ENCODE peak calls at places on chromosomes 6 and 20, in four cellular contexts. One of them, this sample, is unnamed.

GRCh38 chr6:77844822-77845221 is 192.0 kb downstream of the MEI4 start:
- DNase-seq in A549: no peak
- DNase-seq in testis: no peak
- DNase-seq in thyroid gland: no peak
- DNase-seq in this sample: no peak

GRCh38 chr6:31827286-31828079 is at the start of gene HSPA1B:
- DNase-seq in A549: peak; percentile 96
- DNase-seq in testis: peak; percentile 100
- DNase-seq in thyroid gland: peak; percentile 100
- DNase-seq in this sample: peak; percentile 99

GRCh38 chr6:74075323-74075722 is 379.3 kb downstream of the CD109 start:
- DNase-seq in A549: no peak
- DNase-seq in testis: no peak
- DNase-seq in thyroid gland: peak; percentile 2
- DNase-seq in this sample: peak; percentile 7

GRCh38 chr6:71531006-71531405 is 242.4 kb downstream of the OGFRL1 start:
- DNase-seq in A549: no peak
- DNase-seq in testis: no peak
- DNase-seq in thyroid gland: no peak
- DNase-seq in this sample: no peak

GRCh38 chr6:109678240-109678639 is 12.8 kb downstream of the AK9 start:
- DNase-seq in A549: no peak
- DNase-seq in testis: no peak
- DNase-seq in thyroid gland: no peak
- DNase-seq in this sample: no peak

GRCh38 chr6:147603392-147604081 is 95.0 kb downstream of the SAMD5 start:
- DNase-seq in A549: no peak
- DNase-seq in testis: no peak
- DNase-seq in thyroid gland: no peak
- DNase-seq in this sample: no peak

GRCh38 chr20:20594171-20594530 is 118.3 kb downstream of the RALGAPA2 start:
- DNase-seq in A549: peak; percentile 27
- DNase-seq in testis: no peak
- DNase-seq in thyroid gland: no peak
- DNase-seq in this sample: no peak

GRCh38 chr6:117481926-117482239 is 591 bp upstream of the DCBLD1 start:
- DNase-seq in A549: no peak
- DNase-seq in testis: no peak
- DNase-seq in thyroid gland: peak; percentile 6
- DNase-seq in this sample: no peak

GRCh38 chr6:1312444-1313363 is 806 bp downstream of the FOXQ1 start:
- DNase-seq in A549: no peak
- DNase-seq in testis: peak; percentile 26
- DNase-seq in thyroid gland: peak; percentile 51
- DNase-seq in this sample: peak; percentile 28

GRCh38 chr20:4889446-4889845 is 111.9 kb downstream of the SLC23A2 start:
- DNase-seq in A549: no peak
- DNase-seq in testis: no peak
- DNase-seq in thyroid gland: no peak
- DNase-seq in this sample: no peak

GRCh38 chr6:12034831-12035230 is 22.7 kb downstream of the HIVEP1 start:
- DNase-seq in A549: no peak
- DNase-seq in testis: no peak
- DNase-seq in thyroid gland: no peak
- DNase-seq in this sample: no peak

GRCh38 chr6:24936641-24937317 is 1.0 kb upstream of the RIPOR2 start:
- DNase-seq in A549: no peak
- DNase-seq in testis: no peak
- DNase-seq in thyroid gland: peak; percentile 32
- DNase-seq in this sample: no peak

GRCh38 chr20:1263853-1264252 is 2.2 kb upstream of the SNPH start:
- DNase-seq in A549: no peak
- DNase-seq in testis: no peak
- DNase-seq in thyroid gland: no peak
- DNase-seq in this sample: no peak

GRCh38 chr6:14243617-14244016 is 126.0 kb downstream of the CD83 start:
- DNase-seq in A549: no peak
- DNase-seq in testis: no peak
- DNase-seq in thyroid gland: no peak
- DNase-seq in this sample: no peak

GRCh38 chr20:38173237-38174156 is 8.4 kb upstream of the TGM2 start:
- DNase-seq in A549: peak; percentile 95
- DNase-seq in testis: no peak
- DNase-seq in thyroid gland: no peak
- DNase-seq in this sample: peak; percentile 47

GRCh38 chr6:155276638-155277037 is 12.8 kb downstream of the CLDN20 start:
- DNase-seq in A549: no peak
- DNase-seq in testis: no peak
- DNase-seq in thyroid gland: no peak
- DNase-seq in this sample: no peak

GRCh38 chr6:27605401-27606342 is 132.8 kb upstream of the ZNF184 start:
- DNase-seq in A549: no peak
- DNase-seq in testis: no peak
- DNase-seq in thyroid gland: no peak
- DNase-seq in this sample: no peak

GRCh38 chr20:57175397-57176010 is 90.9 kb downstream of the BMP7 start:
- DNase-seq in A549: no peak
- DNase-seq in testis: no peak
- DNase-seq in thyroid gland: no peak
- DNase-seq in this sample: no peak

GRCh38 chr6:41586564-41586963 is 40.4 kb downstream of the FOXP4 start:
- DNase-seq in A549: no peak
- DNase-seq in testis: no peak
- DNase-seq in thyroid gland: no peak
- DNase-seq in this sample: no peak

GRCh38 chr6:152975204-152975915 is 7.5 kb downstream of the FBXO5 start:
- DNase-seq in A549: no peak
- DNase-seq in testis: no peak
- DNase-seq in thyroid gland: no peak
- DNase-seq in this sample: no peak

GRCh38 chr6:57242505-57242904 is 20.4 kb upstream of the RAB23 start:
- DNase-seq in A549: peak; percentile 15
- DNase-seq in testis: no peak
- DNase-seq in thyroid gland: no peak
- DNase-seq in this sample: no peak

GRCh38 chr20:31918471-31919105 is 33.3 kb downstream of the PDRG1 start:
- DNase-seq in A549: no peak
- DNase-seq in testis: no peak
- DNase-seq in thyroid gland: no peak
- DNase-seq in this sample: no peak

GRCh38 chr6:37513155-37513554 is 13.5 kb upstream of the CCDC167 start:
- DNase-seq in A549: no peak
- DNase-seq in testis: no peak
- DNase-seq in thyroid gland: no peak
- DNase-seq in this sample: no peak

GRCh38 chr6:111591370-111591900 is 14.2 kb downstream of the TRAF3IP2 start:
- DNase-seq in A549: peak; percentile 76
- DNase-seq in testis: no peak
- DNase-seq in thyroid gland: peak; percentile 64
- DNase-seq in this sample: peak; percentile 76

GRCh38 chr6:45084257-45084656 is 243.9 kb upstream of the RUNX2 start:
- DNase-seq in A549: no peak
- DNase-seq in testis: no peak
- DNase-seq in thyroid gland: no peak
- DNase-seq in this sample: no peak

GRCh38 chr6:148335582-148335981 is 7.1 kb upstream of the SASH1 start:
- DNase-seq in A549: peak; percentile 25
- DNase-seq in testis: no peak
- DNase-seq in thyroid gland: no peak
- DNase-seq in this sample: no peak

GRCh38 chr6:130453230-130453629 is 87.4 kb downstream of the TMEM200A start:
- DNase-seq in A549: peak; percentile 0
- DNase-seq in testis: no peak
- DNase-seq in thyroid gland: no peak
- DNase-seq in this sample: no peak

GRCh38 chr6:7236312-7237209 is 76.4 kb downstream of the SSR1 start:
- DNase-seq in A549: no peak
- DNase-seq in testis: no peak
- DNase-seq in thyroid gland: peak; percentile 53
- DNase-seq in this sample: peak; percentile 68

GRCh38 chr20:20003088-20003954 is 13.8 kb upstream of the NAA20 start:
- DNase-seq in A549: no peak
- DNase-seq in testis: peak; percentile 54
- DNase-seq in thyroid gland: peak; percentile 86
- DNase-seq in this sample: peak; percentile 67

GRCh38 chr6:137430954-137431353 is 63.2 kb downstream of the OLIG3 start:
- DNase-seq in A549: no peak
- DNase-seq in testis: no peak
- DNase-seq in thyroid gland: no peak
- DNase-seq in this sample: no peak

GRCh38 chr6:42403415-42403814 is 48.3 kb downstream of the TRERF1 start:
- DNase-seq in A549: no peak
- DNase-seq in testis: peak; percentile 10
- DNase-seq in thyroid gland: no peak
- DNase-seq in this sample: no peak

GRCh38 chr6:158910484-158911075 is 89.4 kb downstream of the RSPH3 start:
- DNase-seq in A549: no peak
- DNase-seq in testis: no peak
- DNase-seq in thyroid gland: peak; percentile 51
- DNase-seq in this sample: no peak

GRCh38 chr6:141677598-141678211 is 455.0 kb upstream of the GJE1 start:
- DNase-seq in A549: no peak
- DNase-seq in testis: no peak
- DNase-seq in thyroid gland: no peak
- DNase-seq in this sample: no peak

GRCh38 chr6:31114540-31114876 is at the start of gene PSORS1C1:
- DNase-seq in A549: peak; percentile 73
- DNase-seq in testis: peak; percentile 80
- DNase-seq in thyroid gland: peak; percentile 91
- DNase-seq in this sample: peak; percentile 39

GRCh38 chr6:105560611-105561066 is 157.8 kb upstream of the PREP start:
- DNase-seq in A549: no peak
- DNase-seq in testis: no peak
- DNase-seq in thyroid gland: no peak
- DNase-seq in this sample: no peak

GRCh38 chr20:51884561-51884960 is 82.2 kb upstream of the SALL4 start:
- DNase-seq in A549: no peak
- DNase-seq in testis: no peak
- DNase-seq in thyroid gland: no peak
- DNase-seq in this sample: no peak

GRCh38 chr6:81753709-81754678 is 1.5 kb upstream of the TENT5A start:
- DNase-seq in A549: peak; percentile 26
- DNase-seq in testis: peak; percentile 91
- DNase-seq in thyroid gland: peak; percentile 87
- DNase-seq in this sample: peak; percentile 79

GRCh38 chr20:10794765-10795164 is 121.0 kb upstream of the JAG1 start:
- DNase-seq in A549: no peak
- DNase-seq in testis: no peak
- DNase-seq in thyroid gland: no peak
- DNase-seq in this sample: peak; percentile 21

GRCh38 chr6:138017156-138017757 is 90.0 kb downstream of the PERP start:
- DNase-seq in A549: no peak
- DNase-seq in testis: no peak
- DNase-seq in thyroid gland: no peak
- DNase-seq in this sample: no peak

GRCh38 chr6:52595796-52596130 is 18.9 kb upstream of the TRAM2 start:
- DNase-seq in A549: no peak
- DNase-seq in testis: no peak
- DNase-seq in thyroid gland: peak; percentile 71
- DNase-seq in this sample: no peak

GRCh38 chr6:52596371-52597028 is 19.6 kb upstream of the TRAM2 start:
- DNase-seq in A549: no peak
- DNase-seq in testis: no peak
- DNase-seq in thyroid gland: no peak
- DNase-seq in this sample: no peak

GRCh38 chr6:52597738-52598122 is 20.9 kb upstream of the TRAM2 start:
- DNase-seq in A549: no peak
- DNase-seq in testis: no peak
- DNase-seq in thyroid gland: no peak
- DNase-seq in this sample: no peak

GRCh38 chr6:52594216-52594615 is 17.4 kb upstream of the TRAM2 start:
- DNase-seq in A549: no peak
- DNase-seq in testis: no peak
- DNase-seq in thyroid gland: no peak
- DNase-seq in this sample: no peak

GRCh38 chr6:52595000-52595795 is 18.3 kb upstream of the TRAM2 start:
- DNase-seq in A549: no peak
- DNase-seq in testis: peak; percentile 45
- DNase-seq in thyroid gland: no peak
- DNase-seq in this sample: no peak
- TF ChIP-seq POLR2A in A549: no peak
- TF ChIP-seq POLR2A in testis: no peak
- TF ChIP-seq POLR2A in thyroid gland: peak; percentile 10
- TF ChIP-seq POLR2A in this sample: no peak

GRCh38 chr20:17557675-17558006 is 12.2 kb upstream of the DSTN start:
- DNase-seq in A549: peak; percentile 66
- DNase-seq in testis: no peak
- DNase-seq in thyroid gland: peak; percentile 58
- DNase-seq in this sample: peak; percentile 79
- H3K4me3 ChIP-seq in A549: peak overlapping the region; percentile 26
- H3K4me3 ChIP-seq in testis: no peak overlapping the region
- H3K4me3 ChIP-seq in thyroid gland: no peak overlapping the region
- H3K4me3 ChIP-seq in this sample: no peak overlapping the region

GRCh38 chr6:169455470-169455869 is 201.8 kb upstream of the THBS2 start:
- DNase-seq in A549: no peak
- DNase-seq in testis: no peak
- DNase-seq in thyroid gland: no peak
- DNase-seq in this sample: no peak
- TF ChIP-seq CTCF in A549: no peak
- TF ChIP-seq CTCF in testis: no peak
- TF ChIP-seq CTCF in thyroid gland: no peak
- TF ChIP-seq CTCF in this sample: no peak

GRCh38 chr20:50208085-50208491 is 17.5 kb downstream of the CEBPB start:
- DNase-seq in A549: no peak
- DNase-seq in testis: no peak
- DNase-seq in thyroid gland: no peak
- DNase-seq in this sample: no peak

GRCh38 chr20:50211065-50211464 is 20.4 kb downstream of the CEBPB start:
- DNase-seq in A549: no peak
- DNase-seq in testis: no peak
- DNase-seq in thyroid gland: no peak
- DNase-seq in this sample: no peak

GRCh38 chr20:50213531-50214106 is 23.0 kb downstream of the CEBPB start:
- DNase-seq in A549: no peak
- DNase-seq in testis: no peak
- DNase-seq in thyroid gland: no peak
- DNase-seq in this sample: no peak

GRCh38 chr20:50207026-50207425 is 16.4 kb downstream of the CEBPB start:
- DNase-seq in A549: no peak
- DNase-seq in testis: no peak
- DNase-seq in thyroid gland: no peak
- DNase-seq in this sample: no peak

DNA sequence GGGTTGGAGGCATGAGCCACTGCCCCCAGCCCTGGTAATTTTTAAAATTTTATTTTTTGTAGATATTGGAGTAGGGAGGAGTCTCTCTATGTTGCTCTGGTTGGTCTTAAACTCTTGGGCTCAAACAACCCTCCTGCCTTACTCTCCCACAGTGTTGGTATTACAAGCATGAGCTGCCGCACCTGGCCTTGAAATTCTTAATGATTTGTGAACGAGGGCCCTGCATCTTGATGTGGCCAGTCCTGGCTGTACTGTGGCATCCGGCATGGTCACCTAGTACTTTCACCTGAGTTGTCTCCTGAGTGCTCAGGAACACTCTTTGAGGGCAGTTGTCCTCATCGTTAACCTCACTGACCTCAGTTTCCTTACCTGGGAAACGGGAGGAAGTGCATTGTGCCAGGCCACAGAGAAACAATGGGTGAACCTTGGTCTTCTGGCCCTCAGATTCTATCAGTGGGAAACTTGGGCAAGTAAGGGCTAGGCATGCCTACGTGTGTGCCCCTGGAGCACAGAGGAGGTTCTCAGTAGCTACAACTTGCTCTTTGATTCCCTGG is 19.5 kb downstream of the CEBPB start:
- DNase-seq in A549: no peak
- DNase-seq in testis: no peak
- DNase-seq in thyroid gland: no peak
- DNase-seq in this sample: peak; percentile 58
- TF ChIP-seq POLR2A in A549: no peak
- TF ChIP-seq POLR2A in testis: no peak
- TF ChIP-seq POLR2A in thyroid gland: no peak
- TF ChIP-seq POLR2A in this sample: no peak